ENCODE peak calls at places on chromosomes 2 and 18, in four cellular contexts. R is myocyte; V is CD4-positive, CD25-positive, alpha-beta regulatory T cell; Y is effector memory CD4-positive, alpha-beta T cell. K is an unnamed sample.

GRCh38 chr2:63842149-63843061 is 709 bp downstream of the UGP2 start:
- DNase-seq in Y (no peak), R (peak), V (no peak), K (peak)

GRCh38 chr2:191213333-191213732 is 31.9 kb upstream of the MYO1B start:
- DNase-seq in R (no peak), V (no peak), Y (no peak), K (no peak)

GRCh38 chr2:229154381-229154780 is 116.7 kb downstream of the PID1 start:
- DNase-seq in V (no peak), R (peak), Y (no peak), K (no peak)

GRCh38 chr18:37684183-37684582 is 118.6 kb upstream of the CELF4 start:
- DNase-seq in V (no peak), R (no peak), Y (no peak), K (no peak)

GRCh38 chr2:71500426-71501079 is 47.2 kb downstream of the DYSF start:
- DNase-seq in V (no peak), Y (no peak), R (no peak), K (no peak)

GRCh38 chr2:187547353-187547979 is 6.8 kb downstream of the TFPI start:
- DNase-seq in V (no peak), R (peak), Y (no peak), K (no peak)

GRCh38 chr2:88542668-88543067 is 84.6 kb downstream of the EIF2AK3 start:
- DNase-seq in Y (no peak), V (no peak), R (no peak), K (no peak)

GRCh38 chr18:48622911-48623431 is 84.1 kb downstream of the CTIF start:
- DNase-seq in R (no peak), V (no peak), Y (no peak), K (peak)

GRCh38 chr2:98701230-98701629 is 29.7 kb downstream of the MGAT4A start:
- DNase-seq in Y (no peak), V (no peak), R (no peak), K (no peak)

GRCh38 chr18:68841301-68841700 is 43.4 kb downstream of the CCDC102B start:
- DNase-seq in R (no peak), V (no peak), Y (no peak), K (no peak)

K was measured in naive B cell.